ENCODE peak calls at places on chromosomes 12 and 14, in ten cellular contexts. U is DND-41, M is HCT116, I is IMR-90, L is MM.1S, E is fibroblast of lung, P is neural progenitor cell, B is H9, Z is H1, G is endothelial cell of umbilical vein. W is an unnamed sample.

GRCh38 chr12:49057888-49058287 is 2.7 kb downstream of the KMT2D start:
- DNase-seq in Z (no peak), U (no peak), P (peak; percentile 15), B (no peak), G (peak; percentile 40), E (no peak), M (no peak), L (no peak), I (no peak), W (peak; percentile 42)

GRCh38 chr12:15583804-15584203 is 205.4 kb downstream of the EPS8 start:
- DNase-seq in B (no peak), L (no peak), P (no peak), G (no peak), M (no peak), Z (no peak), I (no peak), U (no peak), E (no peak), W (no peak)

GRCh38 chr14:99538275-99538674 is 57.1 kb downstream of the CCNK start:
- DNase-seq in G (no peak), P (no peak), E (peak; percentile 56), Z (no peak), B (no peak), L (no peak), I (peak; percentile 25), U (no peak), M (no peak), W (no peak)

GRCh38 chr14:38065101-38065762 is 142.5 kb upstream of the SSTR1 start:
- DNase-seq in B (no peak), L (no peak), E (no peak), U (peak; percentile 50), G (no peak), I (no peak), Z (no peak), P (no peak), M (no peak), W (no peak)

GRCh38 chr14:77143071-77143470 is 1.5 kb upstream of the ZDHHC22 start:
- DNase-seq in P (no peak), M (no peak), I (no peak), B (no peak), E (no peak), L (no peak), G (no peak), Z (no peak), U (no peak), W (no peak)

GRCh38 chr12:106193404-106194215 is 54.2 kb downstream of the CKAP4 start:
- DNase-seq in U (no peak), M (no peak), L (no peak), G (no peak), Z (no peak), B (no peak), E (no peak), P (no peak), I (no peak), W (no peak)

GRCh38 chr14:77508249-77508648 is 9.6 kb upstream of the ISM2 start:
- DNase-seq in M (no peak), I (peak; percentile 79), B (no peak), P (no peak), U (no peak), G (no peak), E (peak; percentile 76), Z (no peak), L (no peak), W (no peak)

GRCh38 chr14:29671034-29671433 is 256.6 kb downstream of the PRKD1 start:
- DNase-seq in M (no peak), U (no peak), B (no peak), P (no peak), E (peak; percentile 85), I (peak; percentile 26), Z (no peak), L (no peak), G (no peak), W (no peak)

GRCh38 chr12:53062977-53063707 is 13.3 kb downstream of the TNS2 start:
- DNase-seq in E (no peak), G (no peak), Z (no peak), P (no peak), B (no peak), I (no peak), U (no peak), M (no peak), L (no peak), W (peak; percentile 20)

GRCh38 chr12:56143870-56144269 is 8.5 kb upstream of the MYL6B start:
- DNase-seq in L (no peak), P (no peak), I (no peak), M (no peak), Z (no peak), E (no peak), U (no peak), G (peak; percentile 66), B (no peak), W (no peak)

GRCh38 chr14:25848601-25849000 is 749.2 kb downstream of the NOVA1 start:
- DNase-seq in L (no peak), G (no peak), B (no peak), I (no peak), U (no peak), P (no peak), E (no peak), M (no peak), Z (no peak), W (no peak)

DNA sequence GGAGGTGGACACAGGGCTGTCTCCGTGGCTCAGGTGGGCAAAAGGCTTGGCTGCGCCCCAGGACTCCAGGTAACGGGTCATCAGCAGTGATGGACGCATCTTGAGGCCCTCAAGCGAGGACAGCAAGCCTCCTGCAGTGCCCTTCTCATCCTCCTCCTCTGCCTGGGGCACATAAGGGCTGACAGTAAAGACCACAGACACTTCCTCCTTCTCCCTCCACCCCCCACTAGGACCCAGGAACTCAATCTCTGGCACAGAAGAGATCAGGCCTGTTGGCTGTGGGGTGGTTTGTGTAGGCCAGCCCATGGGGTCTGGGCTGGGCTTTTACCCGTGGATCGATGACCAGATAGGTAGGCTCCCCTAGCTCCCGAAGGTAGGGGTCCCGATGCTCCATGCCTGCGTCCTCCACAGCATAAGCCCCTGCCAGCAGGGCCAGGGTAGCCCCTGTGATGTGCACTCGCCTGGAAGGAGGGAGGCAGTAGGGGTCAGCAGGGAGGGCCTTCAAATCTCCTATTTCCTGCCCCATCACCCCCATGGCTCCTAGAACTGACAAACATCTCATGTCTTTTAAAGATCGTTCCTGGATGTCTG is 5.7 kb downstream of the ADCY4 start:
- DNase-seq in P (no peak), U (no peak), B (no peak), I (no peak), E (no peak), G (no peak), Z (no peak), L (no peak), M (no peak), W (no peak)
- H3K27me3 ChIP-seq in P (peaks cover 59% of the 10 kb centered on the region), U (peaks cover 9% of the 10 kb centered on the region), B (peaks cover 13% of the 10 kb centered on the region), I (peaks cover 27% of the 10 kb centered on the region), E (peaks cover 7% of the 10 kb centered on the region), G (no peaks in the 10 kb centered on the region), Z (peaks cover 12% of the 10 kb centered on the region), L (no peaks in the 10 kb centered on the region), M (no peaks in the 10 kb centered on the region), W (no peaks in the 10 kb centered on the region)

DNA sequence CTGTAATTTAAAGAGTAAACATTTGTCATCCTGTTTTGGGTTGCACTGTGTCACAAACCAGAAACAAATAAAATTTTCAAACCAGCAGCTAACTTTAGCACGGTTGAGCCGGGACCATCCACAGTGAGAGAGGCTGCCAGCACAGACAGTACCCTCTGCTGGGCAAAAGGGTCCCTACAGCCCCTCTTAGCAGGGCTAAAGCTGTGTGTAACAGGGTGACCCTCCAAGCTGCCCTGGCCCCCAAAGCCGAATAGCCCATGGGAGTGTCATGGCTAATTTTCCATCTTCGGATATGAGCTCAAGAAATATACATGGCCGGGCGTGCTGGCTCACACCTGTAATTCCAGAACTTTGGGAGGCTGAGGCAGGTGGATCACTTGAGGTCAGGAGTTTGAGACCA is 157.1 kb upstream of the GRIN2B start:
- DNase-seq in M (no peak), I (no peak), Z (peak; percentile 62), U (peak; percentile 8), B (peak; percentile 69), L (no peak), P (peak; percentile 62), G (no peak), E (no peak), W (no peak)
- TF ChIP-seq CTCF in M (peak; percentile 52), I (no peak), Z (peak; percentile 77), U (peak; percentile 49), B (peak; percentile 74), L (no peak), P (peak; percentile 72), G (no peak), E (no peak), W (no peak)

GRCh38 chr12:123907726-123908476 is 64.7 kb downstream of the CCDC92 start:
- DNase-seq in U (no peak), E (no peak), L (no peak), B (no peak), P (peak; percentile 45), G (no peak), Z (no peak), I (no peak), M (no peak), W (peak; percentile 25)
- H3K9ac ChIP-seq in U (no peak overlapping the region), E (no peak overlapping the region), L (no peak overlapping the region), B (no peak overlapping the region), P (no peak overlapping the region), G (no peak overlapping the region), Z (no peak overlapping the region), I (no peak overlapping the region), M (no peak overlapping the region), W (no peak overlapping the region)

GRCh38 chr12:1864867-1865266 is 44.5 kb downstream of the LRTM2 start:
- DNase-seq in I (no peak), Z (no peak), G (no peak), M (no peak), B (peak; percentile 34), P (no peak), U (no peak), L (no peak), E (no peak), W (no peak)

GRCh38 chr12:1869145-1869544 is 48.8 kb downstream of the LRTM2 start:
- DNase-seq in Z (peak; percentile 29), E (no peak), M (no peak), B (peak; percentile 20), L (no peak), I (no peak), P (no peak), U (no peak), G (no peak), W (peak; percentile 4)

GRCh38 chr12:1864456-1864855 is 44.1 kb downstream of the LRTM2 start:
- DNase-seq in Z (no peak), G (no peak), L (no peak), I (no peak), P (no peak), B (peak; percentile 29), M (no peak), U (no peak), E (no peak), W (no peak)

GRCh38 chr12:1863823-1864222 is 43.5 kb downstream of the LRTM2 start:
- DNase-seq in E (no peak), M (no peak), P (no peak), G (no peak), Z (no peak), B (peak; percentile 20), U (no peak), L (no peak), I (no peak), W (no peak)

DNA sequence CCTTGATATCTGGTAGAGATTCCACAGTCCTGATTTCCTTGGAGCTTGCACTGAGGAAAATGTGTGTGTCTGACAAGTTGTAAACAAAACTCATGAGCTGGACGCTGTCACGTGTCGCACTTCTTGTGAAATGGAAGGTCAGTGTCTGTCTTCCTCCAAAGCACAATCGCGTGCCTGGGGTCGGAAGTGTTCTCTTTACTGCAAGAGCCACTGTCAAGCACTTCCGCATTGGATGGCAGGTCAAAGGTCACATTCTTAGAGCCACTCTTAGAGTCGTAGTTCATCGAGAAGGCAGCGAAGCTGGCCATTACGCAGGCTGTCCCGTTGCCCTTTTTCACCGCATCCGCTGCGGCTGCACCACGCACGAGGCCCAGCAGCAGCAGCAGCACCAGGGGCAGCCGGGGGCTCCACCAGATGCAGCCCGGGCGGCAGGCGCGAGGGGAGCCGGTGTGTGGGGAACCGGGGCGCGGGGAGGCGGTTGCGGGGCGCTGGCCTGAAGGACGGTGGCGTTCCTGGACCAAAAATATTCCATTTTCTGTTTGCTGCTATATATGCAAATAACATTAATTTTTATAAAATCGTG is 45.0 kb downstream of the LRTM2 start:
- DNase-seq in Z (no peak), G (no peak), E (no peak), L (no peak), I (no peak), B (peak; percentile 30), P (no peak), U (no peak), M (no peak), W (no peak)
- H3K27me3 ChIP-seq in Z (no peaks in the 10 kb centered on the region), G (peaks cover 4% of the 10 kb centered on the region), E (peaks cover 2% of the 10 kb centered on the region), L (no peaks in the 10 kb centered on the region), I (peaks cover 40% of the 10 kb centered on the region), B (no peaks in the 10 kb centered on the region), P (no peaks in the 10 kb centered on the region), U (peaks cover 5% of the 10 kb centered on the region), M (no peaks in the 10 kb centered on the region), W (no peaks in the 10 kb centered on the region)